ENCODE peak calls at places on chromosomes 1 and 21, in six cellular contexts. R is CD8-positive, alpha-beta memory T cell; O is stomach; S is CD8-positive, alpha-beta T cell; I is left ventricle myocardium inferior; V is ovary. Y is an unnamed sample. For H3K9me3, the result is how much of the 10 kb centered on the place peaks cover.

GRCh38 chr1:42320689-42321088 is 14.3 kb downstream of the FOXJ3 start:
- DNase-seq in R (no peak), O (no peak), S (no peak), I (no peak), V (no peak), Y (no peak)

GRCh38 chr1:63448741-63449140 is 74.3 kb downstream of the ITGB3BP start:
- DNase-seq in R (no peak), O (no peak), S (no peak), I (no peak), V (no peak), Y (no peak)

GRCh38 chr1:153566414-153567371 is 1.0 kb upstream of the S100A2 start:
- DNase-seq in R (peak), O (peak), S (peak), I (peak), V (peak), Y (peak)

GRCh38 chr1:221335161-221336101 is 406.5 kb downstream of the DUSP10 start:
- DNase-seq in R (no peak), O (no peak), S (no peak), I (peak), V (no peak), Y (peak)

GRCh38 chr1:57424231-57425027 is 569 bp upstream of the DAB1 start:
- DNase-seq in R (no peak), O (peak), S (no peak), I (peak), V (no peak), Y (no peak)

GRCh38 chr1:8317647-8318360 is at the start of gene SLC45A1:
- DNase-seq in R (peak), O (peak), S (peak), I (peak), V (peak), Y (peak)

GRCh38 chr1:196034080-196034706 is 574.0 kb downstream of the KCNT2 start:
- DNase-seq in R (no peak), O (no peak), S (no peak), I (no peak), V (no peak), Y (no peak)

GRCh38 chr1:233627376-233627775 is 13.5 kb downstream of the KCNK1 start:
- DNase-seq in R (no peak), O (no peak), S (no peak), I (no peak), V (no peak), Y (no peak)

GRCh38 chr1:93448292-93448982 is 519 bp downstream of the FNBP1L start:
- DNase-seq in R (no peak), O (peak), S (no peak), I (peak), V (peak), Y (peak)

GRCh38 chr1:224747578-224747977 is 131.5 kb downstream of the CNIH3 start:
- DNase-seq in R (no peak), O (no peak), S (no peak), I (no peak), V (no peak), Y (peak)

GRCh38 chr1:175808573-175808972 is 65.2 kb upstream of the TNR start:
- DNase-seq in R (no peak), O (no peak), S (no peak), I (no peak), V (no peak), Y (no peak)

GRCh38 chr1:23524716-23525401 is 6.2 kb downstream of the E2F2 start:
- DNase-seq in R (peak), O (peak), S (peak), I (no peak), V (no peak), Y (peak)

GRCh38 chr1:191520345-191520744 is 637.9 kb upstream of the RGS18 start:
- DNase-seq in R (no peak), O (no peak), S (no peak), I (no peak), V (no peak), Y (no peak)

GRCh38 chr1:26848947-26849774 is 13.8 kb upstream of the SFN start:
- DNase-seq in R (no peak), O (peak), S (no peak), I (no peak), V (no peak), Y (no peak)

GRCh38 chr1:100364731-100365130 is 12.4 kb downstream of the CDC14A start:
- DNase-seq in R (no peak), O (no peak), S (no peak), I (no peak), V (no peak), Y (no peak)

GRCh38 chr1:10794724-10795304 is 1.6 kb downstream of the CASZ1 start:
- DNase-seq in R (no peak), O (no peak), S (no peak), I (peak), V (no peak), Y (peak)

GRCh38 chr1:6198646-6199297 is 623 bp downstream of the RPL22 start:
- DNase-seq in R (no peak), O (no peak), S (peak), I (no peak), V (no peak), Y (no peak)

GRCh38 chr21:33411949-33412430 is 8.8 kb downstream of the IFNGR2 start:
- DNase-seq in R (no peak), O (peak), S (no peak), I (no peak), V (peak), Y (no peak)

GRCh38 chr1:29126198-29126597 is 2.5 kb upstream of the TMEM200B start:
- DNase-seq in R (no peak), O (no peak), S (no peak), I (no peak), V (no peak), Y (no peak)

GRCh38 chr1:217014066-217014465 is 290.8 kb upstream of the ESRRG start:
- DNase-seq in R (no peak), O (no peak), S (no peak), I (no peak), V (no peak), Y (no peak)

GRCh38 chr1:152427458-152427857 is 13.4 kb upstream of the CRNN start:
- DNase-seq in R (no peak), O (no peak), S (no peak), I (no peak), V (no peak), Y (no peak)
- H3K9me3 ChIP-seq in R (under half), O (under half), S (under half), I (under half), V (under half), Y (under half)

DNA sequence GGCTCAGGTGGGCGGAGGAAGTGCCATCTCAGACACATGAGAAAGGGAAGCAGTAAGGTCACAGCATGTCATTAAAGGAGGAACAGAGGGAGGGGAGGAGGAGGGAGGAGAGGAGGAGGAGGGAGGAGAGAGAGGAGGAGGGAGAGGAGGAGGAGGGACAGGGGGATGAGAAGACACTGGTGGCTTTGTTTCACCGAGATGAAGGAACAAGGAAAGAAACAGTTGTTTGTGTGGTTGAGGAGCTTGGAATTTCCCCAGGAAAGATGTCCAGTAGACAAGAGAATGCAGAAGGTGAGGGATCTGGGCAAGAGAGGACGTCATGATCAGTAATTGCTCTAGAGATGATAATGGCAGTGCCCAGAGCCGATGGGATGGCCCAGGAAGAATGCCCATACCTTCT is 97.7 kb downstream of the AJAP1 start:
- DNase-seq in R (no peak), O (no peak), S (no peak), I (no peak), V (no peak), Y (no peak)
- H3K9me3 ChIP-seq in R (under half), O (under half), S (under half), I (under half), V (under half), Y (under half)

GRCh38 chr1:239025997-239026694 is 360.2 kb upstream of the CHRM3 start:
- DNase-seq in R (no peak), O (no peak), S (no peak), I (no peak), V (no peak), Y (no peak)
- H3K9me3 ChIP-seq in R (under half), O (under half), S (under half), I (under half), V (under half), Y (under half)

GRCh38 chr1:170174395-170174794 is 28.6 kb downstream of the NTMT2 start:
- DNase-seq in R (no peak), O (no peak), S (no peak), I (no peak), V (no peak), Y (no peak)
- H3K9me3 ChIP-seq in R (under half), O (under half), S (under half), I (under half), V (under half), Y (under half)

Y was measured in SJCRH30.